ENCODE peak calls at places on chromosomes 2 and 18, in eight cellular contexts. L, P, X, F, Z, V, Q and S are unnamed samples.

GRCh38 chr2:20122864-20123263 is 71.4 kb upstream of the LAPTM4A start:
- DNase-seq in L (no peak), P (no peak), Z (no peak), V (no peak), X (no peak), Q (no peak), F (no peak), S (no peak)

GRCh38 chr18:79533146-79533545 is 137.4 kb downstream of the NFATC1 start:
- DNase-seq in X (no peak), V (peak; percentile 40), F (no peak), Z (no peak), Q (no peak), P (no peak), L (peak; percentile 14), S (no peak)

GRCh38 chr18:76528477-76529432 is 33.7 kb upstream of the ZNF516 start:
- DNase-seq in V (no peak), F (peak; percentile 39), P (no peak), Q (peak; percentile 45), X (no peak), L (peak; percentile 55), Z (peak; percentile 29), S (peak; percentile 62)

GRCh38 chr18:74289137-74289536 is 2.6 kb downstream of the CYB5A start:
- DNase-seq in Q (no peak), X (no peak), Z (no peak), P (no peak), F (no peak), V (no peak), L (no peak), S (no peak)

GRCh38 chr2:230849633-230850357 is 14.9 kb upstream of the ITM2C start:
- DNase-seq in P (peak; percentile 99), Z (no peak), Q (peak; percentile 32), X (no peak), L (peak; percentile 56), V (peak; percentile 81), F (no peak), S (peak; percentile 96)

GRCh38 chr2:157661776-157662175 is 33.1 kb upstream of the ACVR1C start:
- DNase-seq in L (no peak), Q (no peak), X (no peak), V (no peak), F (no peak), P (no peak), Z (no peak), S (no peak)

GRCh38 chr2:223641062-223641461 is 38.9 kb upstream of the SCG2 start:
- DNase-seq in Q (no peak), F (no peak), V (no peak), X (no peak), P (no peak), Z (no peak), L (no peak), S (no peak)

GRCh38 chr18:55634545-55634944 is 46.6 kb upstream of the TCF4 start:
- DNase-seq in L (no peak), V (no peak), Q (no peak), P (no peak), Z (no peak), F (peak; percentile 78), X (no peak), S (no peak)

GRCh38 chr2:202051499-202052161 is 18.0 kb downstream of the FZD7 start:
- DNase-seq in P (no peak), V (no peak), F (peak; percentile 71), Z (no peak), X (no peak), Q (no peak), L (no peak), S (no peak)

GRCh38 chr2:10009271-10009810 is 34.0 kb upstream of the KLF11 start:
- DNase-seq in Q (no peak), Z (peak; percentile 8), X (no peak), V (peak; percentile 71), L (no peak), P (no peak), F (no peak), S (no peak)

GRCh38 chr18:80106482-80107051 is 2.5 kb upstream of the ADNP2 start:
- DNase-seq in Z (no peak), V (no peak), L (no peak), F (no peak), X (no peak), P (no peak), Q (no peak), S (no peak)

DNA sequence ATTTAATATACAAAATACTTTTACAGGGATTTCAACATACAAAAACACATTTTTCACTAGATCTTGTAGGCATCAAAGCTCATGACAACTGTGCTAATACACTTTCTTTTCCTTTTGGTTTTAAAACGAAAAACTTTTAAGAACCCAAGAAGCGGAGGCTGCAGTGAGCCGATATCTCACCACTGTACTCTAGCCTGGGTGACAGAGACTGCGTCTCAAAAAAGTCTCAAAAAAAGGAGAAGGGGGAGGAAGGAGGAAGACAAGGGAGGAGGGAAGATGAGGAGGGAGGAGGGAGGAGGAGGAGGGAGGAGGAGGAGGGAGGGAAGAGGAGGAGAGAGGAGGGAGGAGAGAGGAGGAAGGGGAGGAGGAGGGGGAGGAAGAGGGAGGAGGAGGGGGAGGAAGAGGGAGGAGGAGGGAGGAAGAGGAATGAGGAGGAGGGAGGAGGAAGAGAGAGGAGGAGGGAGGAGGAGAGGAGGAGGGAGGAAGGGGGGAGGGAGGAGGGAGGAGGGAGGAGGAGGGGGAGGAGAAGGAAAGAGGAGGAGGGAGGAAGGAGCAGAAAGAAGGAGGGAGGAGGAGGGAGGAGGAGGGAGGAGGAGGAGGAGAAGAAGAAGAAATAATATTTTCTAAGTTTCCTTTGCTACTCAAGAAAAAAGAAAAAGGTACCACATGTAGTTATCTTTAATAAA is 13.8 kb downstream of the ROCK2 start:
- DNase-seq in F (no peak), Z (no peak), Q (no peak), V (no peak), P (no peak), X (no peak), L (no peak), S (no peak)
- H3K4me3 ChIP-seq in F (no peak overlapping the region), Z (no peak overlapping the region), Q (no peak overlapping the region), V (no peak overlapping the region), P (no peak overlapping the region), X (no peak overlapping the region), L (no peak overlapping the region), S (no peak overlapping the region)

GRCh38 chr2:212538156-212539144 is at the start of gene ERBB4:
- DNase-seq in L (peak; percentile 49), Z (peak; percentile 8), X (no peak), V (peak; percentile 62), Q (no peak), P (peak; percentile 56), F (no peak), S (peak; percentile 42)
- H3K27me3 ChIP-seq in L (peaks cover 9% of the 10 kb centered on the region), Z (peaks cover 22% of the 10 kb centered on the region), X (peaks cover 14% of the 10 kb centered on the region), V (no peaks in the 10 kb centered on the region), Q (peaks cover 5% of the 10 kb centered on the region), P (peaks cover 35% of the 10 kb centered on the region), F (peaks cover 24% of the 10 kb centered on the region), S (peaks cover 51% of the 10 kb centered on the region)

GRCh38 chr18:6961331-6961730 is 156.3 kb downstream of the LAMA1 start:
- DNase-seq in L (no peak), Q (no peak), X (no peak), P (no peak), Z (no peak), V (no peak), F (no peak), S (no peak)

GRCh38 chr18:6960656-6961055 is 156.9 kb downstream of the LAMA1 start:
- DNase-seq in V (no peak), P (no peak), Z (no peak), Q (no peak), X (no peak), L (no peak), F (peak; percentile 50), S (no peak)

GRCh38 chr18:6962571-6963451 is 154.8 kb downstream of the LAMA1 start:
- DNase-seq in P (no peak), Z (no peak), L (no peak), F (no peak), V (no peak), X (no peak), Q (peak; percentile 66), S (no peak)

GRCh38 chr18:6959110-6959509 is 158.5 kb downstream of the LAMA1 start:
- DNase-seq in X (no peak), V (no peak), Q (no peak), P (no peak), Z (no peak), F (no peak), L (no peak), S (no peak)

DNA sequence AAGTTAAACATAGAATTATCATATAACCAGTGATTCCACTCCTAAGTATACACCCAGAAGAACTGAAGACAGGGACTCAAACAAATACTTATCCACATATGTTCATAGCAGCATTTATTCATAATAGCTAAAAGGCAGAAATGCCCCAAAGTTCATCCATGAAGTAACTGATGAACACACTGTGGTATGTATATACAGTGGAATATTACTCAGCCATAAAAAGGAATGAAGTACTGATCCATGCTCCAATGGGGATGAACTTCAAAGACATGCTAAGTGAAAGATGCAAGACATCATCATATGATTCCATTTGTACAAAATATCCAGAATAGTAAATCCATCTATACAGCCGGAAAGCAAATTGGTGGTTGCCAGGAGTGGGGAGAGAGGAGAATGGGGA is 157.5 kb downstream of the LAMA1 start:
- DNase-seq in P (no peak), X (no peak), Z (no peak), Q (no peak), V (no peak), F (no peak), L (no peak), S (no peak)
- H3K36me3 ChIP-seq in P (peaks cover 51% of the 10 kb centered on the region), X (no peaks in the 10 kb centered on the region), Z (no peaks in the 10 kb centered on the region), Q (no peaks in the 10 kb centered on the region), V (no peaks in the 10 kb centered on the region), F (no peaks in the 10 kb centered on the region), L (no peaks in the 10 kb centered on the region), S (peaks cover 10% of the 10 kb centered on the region)

GRCh38 chr18:32469691-32470131 is 971 bp downstream of the GAREM1 start:
- DNase-seq in X (no peak), Q (peak; percentile 15), V (no peak), P (no peak), F (peak; percentile 2), L (no peak), Z (no peak), S (no peak)
- H3K4me3 ChIP-seq in X (peak overlapping the region; percentile 87), Q (peak overlapping the region; percentile 63), V (peak overlapping the region; percentile 72), P (peak overlapping the region; percentile 98), F (peak overlapping the region; percentile 72), L (peak overlapping the region; percentile 91), Z (peak overlapping the region; percentile 44), S (peak overlapping the region; percentile 71)

DNA sequence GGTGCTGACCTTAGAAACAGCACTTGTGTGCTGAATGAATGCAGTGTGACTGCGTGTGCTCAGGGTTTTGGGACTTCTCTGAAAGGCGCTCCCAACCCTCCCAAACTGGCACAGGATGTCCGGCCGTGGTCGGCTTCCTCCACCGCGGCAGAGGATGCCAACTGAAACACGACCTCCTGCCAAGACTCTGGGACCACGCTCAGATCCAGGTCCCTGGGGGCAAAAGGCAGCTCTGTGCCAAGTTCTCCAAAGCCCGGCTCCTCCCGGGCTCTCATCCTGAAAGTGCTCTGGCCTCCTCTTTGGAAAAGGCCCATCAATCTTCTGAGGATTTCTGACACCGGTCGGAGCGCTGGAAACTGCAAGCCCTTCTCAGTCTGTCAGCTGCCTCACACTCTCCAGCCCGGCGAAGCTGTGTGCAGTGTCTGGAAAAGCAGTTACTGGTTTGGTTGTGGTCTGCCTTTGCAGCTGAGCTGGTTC is 32.3 kb upstream of the ZBTB7C start:
- DNase-seq in P (no peak), V (no peak), Q (no peak), F (no peak), L (peak; percentile 66), Z (peak; percentile 36), X (no peak), S (no peak)
- H3K27me3 ChIP-seq in P (no peaks in the 10 kb centered on the region), V (no peaks in the 10 kb centered on the region), Q (no peaks in the 10 kb centered on the region), F (peaks cover 63% of the 10 kb centered on the region), L (no peaks in the 10 kb centered on the region), Z (no peaks in the 10 kb centered on the region), X (no peaks in the 10 kb centered on the region), S (no peaks in the 10 kb centered on the region)